ENCODE peak calls at places on chromosome 7, in nine cellular contexts. K, G, T, V, P, S, F, E and Y are unnamed samples.

GRCh38 chr7:107890493-107890961 is 456 bp upstream of the DLD start:
- DNase-seq in V (no peak), T (no peak), E (no peak), S (no peak), G (no peak), F (no peak), P (no peak), K (no peak), Y (no peak)

GRCh38 chr7:96526492-96526891 is 183.2 kb downstream of the SEM1 start:
- DNase-seq in K (no peak), F (no peak), E (no peak), G (no peak), S (no peak), V (no peak), T (no peak), P (no peak), Y (no peak)

GRCh38 chr7:125670926-125671572 is 741.4 kb upstream of the POT1 start:
- DNase-seq in K (no peak), P (no peak), V (no peak), F (no peak), E (no peak), T (no peak), G (no peak), S (peak), Y (no peak)

GRCh38 chr7:101816499-101817030 is 861 bp upstream of the CUX1 start:
- DNase-seq in V (no peak), T (peak), S (peak), F (peak), K (no peak), E (peak), G (no peak), P (no peak), Y (peak)

GRCh38 chr7:28729685-28730084 is 228.4 kb downstream of the TRIL start:
- DNase-seq in K (no peak), F (no peak), E (no peak), T (peak), S (no peak), P (no peak), V (no peak), G (no peak), Y (no peak)

GRCh38 chr7:142389544-142389943 is 131.7 kb upstream of the PRSS58 start:
- DNase-seq in G (no peak), P (no peak), F (no peak), K (no peak), S (no peak), T (no peak), E (no peak), V (no peak), Y (no peak)

GRCh38 chr7:8499128-8499527 is 65.7 kb downstream of the NXPH1 start:
- DNase-seq in G (no peak), T (no peak), S (no peak), K (no peak), P (no peak), E (no peak), F (no peak), V (no peak), Y (no peak)

GRCh38 chr7:19522486-19522885 is 186.4 kb downstream of the POLR1F start:
- DNase-seq in V (no peak), K (peak), G (no peak), E (no peak), S (no peak), T (peak), P (peak), F (no peak), Y (no peak)

GRCh38 chr7:123673752-123674398 is 18.2 kb downstream of the LMOD2 start:
- DNase-seq in S (no peak), K (no peak), E (no peak), G (no peak), F (no peak), V (no peak), P (no peak), T (no peak), Y (no peak)

GRCh38 chr7:143199040-143199439 is 15.8 kb downstream of the TAS2R39 start:
- DNase-seq in G (no peak), V (no peak), P (no peak), T (no peak), S (no peak), E (no peak), K (no peak), F (no peak), Y (no peak)

GRCh38 chr7:143172354-143172753 is 10.9 kb upstream of the TAS2R39 start:
- DNase-seq in T (peak), E (peak), F (no peak), S (no peak), K (no peak), G (no peak), V (no peak), P (no peak), Y (no peak)

GRCh38 chr7:87687653-87688254 is 59.6 kb downstream of the RUNDC3B start:
- DNase-seq in T (no peak), P (no peak), V (no peak), G (no peak), K (no peak), S (no peak), F (no peak), E (no peak), Y (no peak)

GRCh38 chr7:45187946-45188411 is 30.4 kb downstream of the RAMP3 start:
- DNase-seq in P (no peak), K (no peak), S (no peak), E (peak), V (no peak), G (no peak), T (no peak), F (no peak), Y (peak)